ENCODE peak calls at places on chromosomes 12 and 14, in nine cellular contexts. T is neural progenitor cell, Q is lower lobe of right lung, C is OCI-LY7, R is iPS DF 6.9, Y is endothelial cell of umbilical vein, M is thoracic aorta, O is GM12878, E is body of pancreas. F is an unnamed sample. For H3K4me1, the result is how much of the 10 kb centered on the place peaks cover.

GRCh38 chr12:57627504-57628279 is 5.3 kb downstream of the B4GALNT1 start:
- DNase-seq in T (peak), Q (no peak), C (no peak), R (no peak), Y (no peak), M (no peak), O (no peak), E (no peak), F (no peak)

GRCh38 chr12:18967814-18968213 is 161.7 kb upstream of the PLEKHA5 start:
- DNase-seq in T (no peak), Q (no peak), C (no peak), R (no peak), Y (peak), M (no peak), O (no peak), E (no peak), F (no peak)

GRCh38 chr12:10249690-10250455 is 37.2 kb downstream of the GABARAPL1 start:
- DNase-seq in T (no peak), Q (no peak), C (peak), R (no peak), Y (no peak), M (no peak), O (no peak), E (no peak), F (no peak)

GRCh38 chr12:62738105-62738504 is 196.8 kb downstream of the PPM1H start:
- DNase-seq in T (no peak), Q (no peak), C (no peak), R (no peak), Y (no peak), M (no peak), O (no peak), E (no peak), F (no peak)

GRCh38 chr14:104602933-104603325 is 1.6 kb downstream of the TMEM179 start:
- DNase-seq in T (no peak), Q (peak), C (no peak), R (no peak), Y (no peak), M (no peak), O (no peak), E (no peak), F (no peak)

GRCh38 chr12:70576341-70577282 is 60.6 kb downstream of the PTPRB start:
- DNase-seq in T (peak), Q (no peak), C (peak), R (no peak), Y (peak), M (no peak), O (peak), E (no peak), F (peak)

GRCh38 chr12:41409628-41410027 is 221.5 kb downstream of the PDZRN4 start:
- DNase-seq in T (no peak), Q (no peak), C (peak), R (no peak), Y (no peak), M (no peak), O (no peak), E (no peak), F (no peak)

GRCh38 chr12:47413806-47414205 is 292.0 kb downstream of the RPAP3 start:
- DNase-seq in T (no peak), Q (no peak), C (no peak), R (no peak), Y (no peak), M (no peak), O (no peak), E (no peak), F (no peak)

GRCh38 chr14:50944647-50945413 is 547 bp upstream of the PYGL start:
- DNase-seq in T (no peak), Q (peak), C (no peak), R (no peak), Y (peak), M (peak), O (no peak), E (peak), F (peak)

GRCh38 chr12:102034346-102034745 is 27.4 kb downstream of the WASHC3 start:
- DNase-seq in T (no peak), Q (no peak), C (no peak), R (no peak), Y (no peak), M (no peak), O (no peak), E (no peak), F (no peak)

GRCh38 chr14:39683711-39684110 is 251.5 kb upstream of the FBXO33 start:
- DNase-seq in T (no peak), Q (no peak), C (no peak), R (no peak), Y (no peak), M (no peak), O (no peak), E (no peak), F (no peak)

GRCh38 chr14:79144891-79145290 is 974.7 kb downstream of the NRXN3 start:
- DNase-seq in T (no peak), Q (no peak), C (no peak), R (no peak), Y (no peak), M (no peak), O (no peak), E (no peak), F (no peak)

GRCh38 chr14:56137842-56138241 is 19.6 kb downstream of the PELI2 start:
- DNase-seq in T (peak), Q (no peak), C (no peak), R (no peak), Y (no peak), M (no peak), O (no peak), E (no peak), F (no peak)

GRCh38 chr14:56135001-56135400 is 16.8 kb downstream of the PELI2 start:
- DNase-seq in T (no peak), Q (peak), C (no peak), R (no peak), Y (no peak), M (no peak), O (no peak), E (peak), F (no peak)

GRCh38 chr14:56138987-56139386 is 20.8 kb downstream of the PELI2 start:
- DNase-seq in T (peak), Q (no peak), C (no peak), R (no peak), Y (no peak), M (no peak), O (no peak), E (no peak), F (no peak)

GRCh38 chr14:56135668-56136067 is 17.5 kb downstream of the PELI2 start:
- DNase-seq in T (no peak), Q (no peak), C (no peak), R (no peak), Y (no peak), M (no peak), O (no peak), E (no peak), F (no peak)

GRCh38 chr14:56136571-56137498 is 18.6 kb downstream of the PELI2 start:
- DNase-seq in T (no peak), Q (no peak), C (no peak), R (no peak), Y (no peak), M (no peak), O (no peak), E (no peak), F (no peak)
- H3K27ac ChIP-seq in T (no peak), Q (no peak), C (no peak), R (no peak), Y (no peak), M (no peak), O (no peak), E (peak), F (no peak)

GRCh38 chr14:94673781-94674231 is 61.6 kb downstream of the SERPINA3 start:
- DNase-seq in T (no peak), Q (no peak), C (no peak), R (no peak), Y (peak), M (no peak), O (no peak), E (no peak), F (no peak)
- H3K4me1 ChIP-seq in T (under half), Q (under half), C (under half), R (under half), Y (under half), M (under half), O (under half), E (under half), F (under half)

DNA sequence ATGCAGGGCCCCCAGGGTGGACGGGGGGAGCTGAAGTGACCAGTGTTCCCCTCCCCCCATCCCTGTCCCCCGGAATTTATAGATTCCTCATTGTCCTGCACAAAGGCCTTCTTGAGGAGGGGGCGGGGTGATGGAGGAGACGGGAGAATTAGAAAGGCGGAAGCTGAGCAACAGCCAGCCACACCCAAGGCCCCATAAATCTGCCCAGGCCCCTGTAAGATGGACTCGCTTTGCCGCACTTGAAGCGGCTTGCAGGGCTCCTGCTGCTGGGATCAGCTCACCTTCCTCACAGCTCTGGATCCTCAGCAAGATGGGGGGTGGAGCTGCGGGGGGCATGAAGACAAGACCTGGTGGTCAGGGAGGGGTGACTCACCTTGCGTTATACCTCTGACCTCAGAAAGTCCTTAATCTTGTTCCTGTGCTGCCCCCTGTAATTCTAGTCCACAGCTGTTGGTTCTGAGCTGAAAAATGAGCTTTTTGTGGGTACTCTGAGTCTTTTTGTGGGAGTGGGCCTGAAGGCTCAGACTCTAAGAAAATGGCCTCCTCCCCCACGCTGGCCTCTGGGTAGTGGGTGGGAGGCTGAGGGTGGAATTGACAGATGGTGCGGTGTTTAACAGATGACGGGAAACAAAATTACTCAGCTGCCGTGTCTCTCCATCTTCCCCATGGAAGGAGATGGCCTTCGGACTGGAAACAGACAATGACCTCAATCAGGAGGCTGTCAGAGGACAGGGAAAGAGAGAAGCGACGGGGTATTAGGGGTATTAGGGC is 15.8 kb upstream of the ANKRD33 start:
- DNase-seq in T (peak), Q (no peak), C (no peak), R (no peak), Y (no peak), M (no peak), O (no peak), E (no peak), F (no peak)
- H3K4me3 ChIP-seq in T (no peak), Q (no peak), C (no peak), R (no peak), Y (no peak), M (no peak), O (no peak), E (no peak), F (no peak)

GRCh38 chr14:38430522-38430921 is 174.6 kb upstream of the CLEC14A start:
- DNase-seq in T (no peak), Q (no peak), C (no peak), R (no peak), Y (no peak), M (no peak), O (no peak), E (no peak), F (no peak)
- H3K27ac ChIP-seq in T (no peak), Q (no peak), C (no peak), R (no peak), Y (no peak), M (no peak), O (no peak), E (no peak), F (no peak)

F was measured in A673.